ENCODE peak calls at places on chromosome 10, in nine cellular contexts. Y, I, C, O, B, V, D, T and N are unnamed samples.

GRCh38 chr10:124325658-124325965 is 93.1 kb downstream of the OAT start:
- DNase-seq in Y (no peak), I (no peak), C (no peak), O (no peak), B (no peak), V (no peak), D (no peak), T (no peak), N (no peak)

GRCh38 chr10:69682955-69683474 is 53.0 kb downstream of the FAM241B start:
- DNase-seq in Y (peak; percentile 31), I (no peak), C (no peak), O (no peak), B (no peak), V (no peak), D (no peak), T (no peak), N (no peak)

GRCh38 chr10:91514025-91514424 is 103.9 kb downstream of the HECTD2 start:
- DNase-seq in Y (no peak), I (no peak), C (no peak), O (no peak), B (no peak), V (no peak), D (peak; percentile 26), T (no peak), N (no peak)

GRCh38 chr10:17067549-17068264 is 61.9 kb downstream of the CUBN start:
- DNase-seq in Y (no peak), I (no peak), C (no peak), O (no peak), B (no peak), V (no peak), D (no peak), T (no peak), N (no peak)

GRCh38 chr10:24449334-24449740 is 240.4 kb downstream of the KIAA1217 start:
- DNase-seq in Y (no peak), I (no peak), C (no peak), O (no peak), B (no peak), V (no peak), D (no peak), T (no peak), N (no peak)

GRCh38 chr10:102545997-102546396 is 42.2 kb downstream of the SUFU start:
- DNase-seq in Y (peak; percentile 45), I (no peak), C (no peak), O (no peak), B (no peak), V (no peak), D (no peak), T (no peak), N (no peak)

GRCh38 chr10:60789340-60789739 is 11.1 kb downstream of the CDK1 start:
- DNase-seq in Y (no peak), I (no peak), C (no peak), O (no peak), B (no peak), V (no peak), D (no peak), T (no peak), N (no peak)

GRCh38 chr10:110209399-110209925 is 2.1 kb downstream of the MXI1 start:
- DNase-seq in Y (peak; percentile 85), I (peak; percentile 69), C (peak; percentile 71), O (peak; percentile 65), B (peak; percentile 87), V (peak; percentile 74), D (peak; percentile 54), T (peak; percentile 47), N (peak; percentile 80)

GRCh38 chr10:34526758-34527730 is 288.1 kb downstream of the PARD3 start:
- DNase-seq in Y (no peak), I (peak; percentile 93), C (peak; percentile 88), O (no peak), B (peak; percentile 45), V (no peak), D (peak; percentile 100), T (no peak), N (peak; percentile 60)

GRCh38 chr10:51687296-51687695 is 12.1 kb downstream of the CSTF2T start:
- DNase-seq in Y (no peak), I (no peak), C (no peak), O (no peak), B (no peak), V (no peak), D (no peak), T (no peak), N (no peak)

GRCh38 chr10:46223064-46223480 is 63.7 kb upstream of the ANTXRL start:
- DNase-seq in Y (peak; percentile 58), I (no peak), C (no peak), O (no peak), B (no peak), V (no peak), D (no peak), T (no peak), N (no peak)

GRCh38 chr10:3173173-3173878 is 744 bp upstream of the PITRM1 start:
- DNase-seq in Y (no peak), I (no peak), C (no peak), O (no peak), B (no peak), V (no peak), D (peak; percentile 79), T (no peak), N (peak; percentile 89)

GRCh38 chr10:119468542-119469324 is 73.8 kb downstream of the RGS10 start:
- DNase-seq in Y (no peak), I (no peak), C (no peak), O (no peak), B (no peak), V (no peak), D (no peak), T (no peak), N (no peak)

GRCh38 chr10:129365767-129366400 is 101.2 kb upstream of the MGMT start:
- DNase-seq in Y (no peak), I (no peak), C (no peak), O (no peak), B (no peak), V (no peak), D (no peak), T (no peak), N (peak; percentile 8)

GRCh38 chr10:121362026-121362425 is 236.2 kb downstream of the FGFR2 start:
- DNase-seq in Y (no peak), I (no peak), C (no peak), O (peak; percentile 68), B (no peak), V (no peak), D (no peak), T (no peak), N (no peak)

GRCh38 chr10:70584941-70585544 is 17.5 kb downstream of the PRF1 start:
- DNase-seq in Y (no peak), I (no peak), C (peak; percentile 80), O (peak; percentile 82), B (no peak), V (no peak), D (no peak), T (no peak), N (no peak)

GRCh38 chr10:132507956-132508490 is 29.6 kb upstream of the INPP5A start:
- DNase-seq in Y (peak; percentile 66), I (no peak), C (no peak), O (no peak), B (no peak), V (no peak), D (no peak), T (no peak), N (no peak)

DNA sequence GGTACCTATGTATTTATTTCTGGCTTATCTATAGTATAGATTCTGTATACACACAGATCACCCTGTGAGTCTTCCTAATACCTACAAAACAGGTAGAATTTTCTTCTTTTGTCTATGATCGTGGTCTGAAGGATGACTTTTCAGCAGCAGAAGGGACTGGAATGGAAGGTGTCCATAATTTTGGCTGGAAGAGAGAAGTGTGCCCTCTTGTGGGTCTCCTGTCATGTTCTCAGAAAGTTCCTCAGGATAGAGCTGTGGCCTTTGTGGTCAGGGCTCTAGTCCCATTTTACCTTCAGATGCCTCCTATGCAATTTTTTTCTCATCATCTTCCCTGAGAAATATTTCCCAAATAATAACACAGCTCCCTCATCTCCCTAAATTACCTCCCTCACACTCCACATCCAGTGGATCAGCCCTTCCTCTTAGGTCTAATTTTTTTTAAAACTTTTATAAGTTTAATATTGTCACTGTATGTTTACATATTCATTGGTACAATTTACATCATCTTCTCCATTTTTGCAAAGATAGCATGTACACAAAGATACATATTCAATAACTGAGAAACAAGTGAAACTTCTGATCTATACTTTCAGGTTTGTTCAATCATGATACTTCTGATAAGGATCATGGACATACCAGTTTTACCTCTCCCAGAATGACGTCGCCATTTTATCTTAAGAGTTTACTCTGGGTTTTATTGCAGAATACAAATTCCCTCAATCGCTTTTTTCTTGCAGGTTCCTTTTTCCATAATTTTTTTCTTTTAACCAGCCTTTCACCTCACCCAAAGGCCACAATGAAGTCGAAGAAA is 112.7 kb downstream of the REEP3 start:
- DNase-seq in Y (no peak), I (peak; percentile 40), C (peak; percentile 28), O (no peak), B (peak; percentile 37), V (no peak), D (peak; percentile 85), T (no peak), N (peak; percentile 23)
- TF ChIP-seq CTCF in Y (no peak), I (peak; percentile 71), C (peak; percentile 46), O (no peak), B (peak; percentile 24), V (peak; percentile 56), D (peak; percentile 95), T (peak; percentile 32), N (peak; percentile 16)

DNA sequence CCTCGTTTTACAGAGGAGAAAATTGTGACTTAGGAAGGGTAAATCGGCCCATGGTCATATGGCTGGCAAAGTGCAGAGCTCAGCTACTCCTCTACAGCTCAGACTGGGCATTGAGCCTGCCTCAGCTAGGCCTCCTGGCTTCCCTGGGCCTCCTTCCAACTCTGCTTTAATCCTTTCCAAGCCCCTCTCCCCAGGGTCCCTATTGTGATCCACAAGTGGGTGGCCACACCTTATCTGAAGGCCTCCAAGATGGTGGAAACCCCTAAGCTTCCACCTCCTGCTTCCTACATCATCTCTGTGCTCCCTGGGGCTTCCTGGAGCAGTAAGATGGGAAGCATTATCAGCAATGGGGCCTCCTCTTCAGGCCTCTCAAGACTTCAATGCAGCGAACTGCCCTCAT is 3.0 kb upstream of the LGI1 start:
- DNase-seq in Y (no peak), I (no peak), C (no peak), O (no peak), B (no peak), V (no peak), D (no peak), T (no peak), N (no peak)
- H3K27ac ChIP-seq in Y (no peak overlapping the region), I (no peak overlapping the region), C (no peak overlapping the region), O (no peak overlapping the region), B (no peak overlapping the region), V (no peak overlapping the region), D (no peak overlapping the region), T (no peak overlapping the region), N (no peak overlapping the region)

GRCh38 chr10:4470231-4470840 is 355.7 kb upstream of the AKR1E2 start:
- DNase-seq in Y (no peak), I (peak; percentile 82), C (no peak), O (no peak), B (no peak), V (no peak), D (peak; percentile 51), T (no peak), N (peak; percentile 54)
- TF ChIP-seq CTCF in Y (no peak), I (no peak), C (no peak), O (no peak), B (no peak), V (no peak), D (no peak), T (no peak), N (no peak)

DNA sequence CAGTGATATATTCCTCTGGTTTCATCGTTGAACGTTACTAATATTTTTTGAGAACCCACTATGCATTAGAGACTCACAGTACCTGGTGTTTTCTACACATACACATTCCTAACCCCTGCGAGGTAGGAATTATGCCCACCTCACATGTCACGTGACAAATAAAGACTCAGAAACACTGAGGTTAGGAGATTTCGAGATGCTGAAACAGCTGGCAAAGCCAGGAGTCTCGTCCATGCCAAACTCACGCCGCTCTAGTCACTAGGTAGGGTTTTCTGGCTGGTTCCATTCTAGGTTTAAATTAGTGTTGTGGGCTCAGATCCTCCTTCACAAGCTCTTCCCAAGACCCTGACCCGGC is 26.7 kb downstream of the CCDC3 start:
- DNase-seq in Y (no peak), I (no peak), C (no peak), O (no peak), B (no peak), V (no peak), D (no peak), T (no peak), N (no peak)
- H3K27ac ChIP-seq in Y (peak overlapping the region; percentile 4), I (no peak overlapping the region), C (no peak overlapping the region), O (no peak overlapping the region), B (no peak overlapping the region), V (no peak overlapping the region), D (no peak overlapping the region), T (peak overlapping the region; percentile 26), N (no peak overlapping the region)